ENCODE peak calls at places on chromosomes 6 and 20, in eight cellular contexts. One of them, this sample, is unnamed.

GRCh38 chr6:105794263-105794662 is 291.9 kb upstream of the PRDM1 start:
- DNase-seq in adrenal gland: peak
- DNase-seq in cardiac muscle cell: peak
- DNase-seq in A549: peak
- DNase-seq in MM.1S: no peak
- DNase-seq in AG04450: no peak
- DNase-seq in CD4-positive, alpha-beta T cell: no peak
- DNase-seq in HCT116: no peak
- DNase-seq in this sample: no peak

GRCh38 chr6:100112855-100113508 is 119.0 kb upstream of the MCHR2 start:
- DNase-seq in adrenal gland: no peak
- DNase-seq in cardiac muscle cell: no peak
- DNase-seq in A549: no peak
- DNase-seq in MM.1S: no peak
- DNase-seq in AG04450: no peak
- DNase-seq in CD4-positive, alpha-beta T cell: no peak
- DNase-seq in HCT116: no peak
- DNase-seq in this sample: no peak

GRCh38 chr6:12311106-12311505 is 20.9 kb downstream of the EDN1 start:
- DNase-seq in adrenal gland: no peak
- DNase-seq in cardiac muscle cell: no peak
- DNase-seq in A549: no peak
- DNase-seq in MM.1S: no peak
- DNase-seq in AG04450: no peak
- DNase-seq in CD4-positive, alpha-beta T cell: no peak
- DNase-seq in HCT116: no peak
- DNase-seq in this sample: no peak

GRCh38 chr20:40945754-40946451 is 82.7 kb upstream of the TOP1 start:
- DNase-seq in adrenal gland: peak
- DNase-seq in cardiac muscle cell: peak
- DNase-seq in A549: peak
- DNase-seq in MM.1S: no peak
- DNase-seq in AG04450: no peak
- DNase-seq in CD4-positive, alpha-beta T cell: no peak
- DNase-seq in HCT116: peak
- DNase-seq in this sample: peak

GRCh38 chr6:146876271-146877151 is 277.7 kb downstream of the ADGB start:
- DNase-seq in adrenal gland: peak
- DNase-seq in cardiac muscle cell: no peak
- DNase-seq in A549: no peak
- DNase-seq in MM.1S: no peak
- DNase-seq in AG04450: no peak
- DNase-seq in CD4-positive, alpha-beta T cell: no peak
- DNase-seq in HCT116: no peak
- DNase-seq in this sample: no peak

GRCh38 chr20:13458860-13459451 is 179.8 kb downstream of the TASP1 start:
- DNase-seq in adrenal gland: peak
- DNase-seq in cardiac muscle cell: peak
- DNase-seq in A549: peak
- DNase-seq in MM.1S: peak
- DNase-seq in AG04450: no peak
- DNase-seq in CD4-positive, alpha-beta T cell: no peak
- DNase-seq in HCT116: peak
- DNase-seq in this sample: no peak

GRCh38 chr6:15914553-15914952 is 214.3 kb upstream of the MYLIP start:
- DNase-seq in adrenal gland: no peak
- DNase-seq in cardiac muscle cell: no peak
- DNase-seq in A549: no peak
- DNase-seq in MM.1S: no peak
- DNase-seq in AG04450: no peak
- DNase-seq in CD4-positive, alpha-beta T cell: no peak
- DNase-seq in HCT116: no peak
- DNase-seq in this sample: no peak

GRCh38 chr6:150056916-150057315 is 12.0 kb downstream of the ULBP3 start:
- DNase-seq in adrenal gland: no peak
- DNase-seq in cardiac muscle cell: no peak
- DNase-seq in A549: no peak
- DNase-seq in MM.1S: no peak
- DNase-seq in AG04450: no peak
- DNase-seq in CD4-positive, alpha-beta T cell: no peak
- DNase-seq in HCT116: no peak
- DNase-seq in this sample: no peak

GRCh38 chr6:158666637-158667359 is 16.9 kb downstream of the SYTL3 start:
- DNase-seq in adrenal gland: no peak
- DNase-seq in cardiac muscle cell: no peak
- DNase-seq in A549: no peak
- DNase-seq in MM.1S: no peak
- DNase-seq in AG04450: no peak
- DNase-seq in CD4-positive, alpha-beta T cell: no peak
- DNase-seq in HCT116: no peak
- DNase-seq in this sample: no peak

GRCh38 chr6:100472674-100473073 is 8.0 kb upstream of the SIM1 start:
- DNase-seq in adrenal gland: no peak
- DNase-seq in cardiac muscle cell: no peak
- DNase-seq in A549: no peak
- DNase-seq in MM.1S: peak
- DNase-seq in AG04450: no peak
- DNase-seq in CD4-positive, alpha-beta T cell: no peak
- DNase-seq in HCT116: no peak
- DNase-seq in this sample: no peak

GRCh38 chr6:108771421-108771820 is 76.8 kb upstream of the ARMC2 start:
- DNase-seq in adrenal gland: no peak
- DNase-seq in cardiac muscle cell: no peak
- DNase-seq in A549: no peak
- DNase-seq in MM.1S: no peak
- DNase-seq in AG04450: no peak
- DNase-seq in CD4-positive, alpha-beta T cell: no peak
- DNase-seq in HCT116: no peak
- DNase-seq in this sample: no peak

GRCh38 chr6:43747734-43748133 is 22.3 kb upstream of the VEGFA start:
- DNase-seq in adrenal gland: no peak
- DNase-seq in cardiac muscle cell: no peak
- DNase-seq in A549: no peak
- DNase-seq in MM.1S: no peak
- DNase-seq in AG04450: no peak
- DNase-seq in CD4-positive, alpha-beta T cell: no peak
- DNase-seq in HCT116: no peak
- DNase-seq in this sample: no peak

GRCh38 chr20:13041574-13042457 is 33.0 kb downstream of the SPTLC3 start:
- DNase-seq in adrenal gland: no peak
- DNase-seq in cardiac muscle cell: no peak
- DNase-seq in A549: no peak
- DNase-seq in MM.1S: no peak
- DNase-seq in AG04450: no peak
- DNase-seq in CD4-positive, alpha-beta T cell: no peak
- DNase-seq in HCT116: no peak
- DNase-seq in this sample: no peak

DNA sequence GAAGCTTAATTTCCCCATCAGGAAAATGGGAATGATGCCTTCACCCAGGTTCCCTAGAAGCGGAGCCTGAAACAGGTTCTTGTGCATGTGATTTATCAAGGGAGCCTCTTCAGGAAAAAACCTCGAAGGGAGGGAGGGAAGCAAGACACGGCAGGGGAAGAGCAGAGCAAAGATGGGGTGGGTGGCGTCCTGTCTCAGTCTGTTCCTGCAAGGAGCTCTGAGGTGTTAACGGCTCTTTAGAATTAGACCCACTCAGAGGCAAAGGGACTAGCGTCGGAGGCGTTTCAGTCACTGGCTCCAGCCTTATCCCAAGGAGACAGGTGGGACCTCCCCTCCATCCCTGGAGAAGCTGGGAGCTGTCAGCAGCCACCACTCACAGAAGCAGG is 15.6 kb upstream of the UBE2V1 start:
- DNase-seq in adrenal gland: no peak
- DNase-seq in cardiac muscle cell: no peak
- DNase-seq in A549: no peak
- DNase-seq in MM.1S: no peak
- DNase-seq in AG04450: no peak
- DNase-seq in CD4-positive, alpha-beta T cell: no peak
- DNase-seq in HCT116: no peak
- DNase-seq in this sample: no peak
- H3K27ac ChIP-seq in adrenal gland: no peak
- H3K27ac ChIP-seq in cardiac muscle cell: no peak
- H3K27ac ChIP-seq in A549: no peak
- H3K27ac ChIP-seq in MM.1S: no peak
- H3K27ac ChIP-seq in AG04450: no peak
- H3K27ac ChIP-seq in CD4-positive, alpha-beta T cell: no peak
- H3K27ac ChIP-seq in HCT116: no peak
- H3K27ac ChIP-seq in this sample: no peak

GRCh38 chr6:138248878-138249277 is 30.6 kb upstream of the PBOV1 start:
- DNase-seq in adrenal gland: no peak
- DNase-seq in cardiac muscle cell: no peak
- DNase-seq in A549: no peak
- DNase-seq in MM.1S: no peak
- DNase-seq in AG04450: no peak
- DNase-seq in CD4-positive, alpha-beta T cell: no peak
- DNase-seq in HCT116: no peak
- DNase-seq in this sample: no peak
- H3K27ac ChIP-seq in adrenal gland: no peak
- H3K27ac ChIP-seq in cardiac muscle cell: no peak
- H3K27ac ChIP-seq in A549: no peak
- H3K27ac ChIP-seq in MM.1S: no peak
- H3K27ac ChIP-seq in AG04450: no peak
- H3K27ac ChIP-seq in CD4-positive, alpha-beta T cell: no peak
- H3K27ac ChIP-seq in HCT116: no peak
- H3K27ac ChIP-seq in this sample: no peak

DNA sequence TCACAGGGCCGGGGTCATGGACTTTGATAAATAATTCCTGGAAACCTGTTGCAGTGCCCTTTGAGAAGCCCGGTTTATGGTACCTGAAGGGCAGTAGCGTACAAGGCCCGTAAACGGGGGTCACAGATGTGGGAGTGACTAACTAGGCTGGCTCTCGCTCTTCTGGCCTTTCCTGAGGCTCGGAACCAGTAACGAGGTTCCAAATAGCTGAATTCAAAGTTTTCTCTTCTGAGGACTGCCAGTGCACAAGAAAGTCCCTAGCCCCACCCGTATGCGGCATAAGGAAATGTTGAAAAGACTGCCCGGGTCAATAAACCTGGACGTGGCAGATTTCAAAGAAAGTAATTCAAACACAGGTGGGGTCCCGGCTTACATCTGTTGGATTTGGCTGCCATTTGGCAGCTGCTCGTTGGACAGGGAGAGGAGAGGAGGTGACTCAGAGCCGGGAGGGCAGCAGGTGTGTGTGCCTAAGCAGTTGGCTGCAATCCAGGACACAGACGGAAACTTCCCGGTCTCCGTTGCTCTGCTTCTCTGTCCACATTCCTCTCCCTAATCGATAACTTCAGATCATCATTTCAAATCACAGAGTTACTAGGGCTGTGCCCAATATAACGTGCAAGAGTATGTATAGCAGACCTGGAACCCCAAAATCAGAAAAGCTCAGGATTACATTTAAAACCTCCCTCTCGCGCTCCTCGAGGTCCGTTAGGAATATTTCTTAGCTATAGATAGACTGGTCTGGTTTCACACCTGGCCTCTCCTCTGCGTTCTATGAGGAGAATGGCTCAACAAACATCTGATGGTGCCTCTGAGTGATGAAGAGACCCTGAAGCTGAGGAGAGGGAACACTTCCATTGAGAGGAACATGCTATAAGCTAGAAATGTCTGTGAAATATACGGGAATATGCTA is 804 bp upstream of the GMDS start:
- DNase-seq in adrenal gland: peak
- DNase-seq in cardiac muscle cell: peak
- DNase-seq in A549: peak
- DNase-seq in MM.1S: peak
- DNase-seq in AG04450: peak
- DNase-seq in CD4-positive, alpha-beta T cell: no peak
- DNase-seq in HCT116: peak
- DNase-seq in this sample: no peak
- H3K27ac ChIP-seq in adrenal gland: peak
- H3K27ac ChIP-seq in cardiac muscle cell: no peak
- H3K27ac ChIP-seq in A549: peak
- H3K27ac ChIP-seq in MM.1S: peak
- H3K27ac ChIP-seq in AG04450: peak
- H3K27ac ChIP-seq in CD4-positive, alpha-beta T cell: peak
- H3K27ac ChIP-seq in HCT116: peak
- H3K27ac ChIP-seq in this sample: peak

DNA sequence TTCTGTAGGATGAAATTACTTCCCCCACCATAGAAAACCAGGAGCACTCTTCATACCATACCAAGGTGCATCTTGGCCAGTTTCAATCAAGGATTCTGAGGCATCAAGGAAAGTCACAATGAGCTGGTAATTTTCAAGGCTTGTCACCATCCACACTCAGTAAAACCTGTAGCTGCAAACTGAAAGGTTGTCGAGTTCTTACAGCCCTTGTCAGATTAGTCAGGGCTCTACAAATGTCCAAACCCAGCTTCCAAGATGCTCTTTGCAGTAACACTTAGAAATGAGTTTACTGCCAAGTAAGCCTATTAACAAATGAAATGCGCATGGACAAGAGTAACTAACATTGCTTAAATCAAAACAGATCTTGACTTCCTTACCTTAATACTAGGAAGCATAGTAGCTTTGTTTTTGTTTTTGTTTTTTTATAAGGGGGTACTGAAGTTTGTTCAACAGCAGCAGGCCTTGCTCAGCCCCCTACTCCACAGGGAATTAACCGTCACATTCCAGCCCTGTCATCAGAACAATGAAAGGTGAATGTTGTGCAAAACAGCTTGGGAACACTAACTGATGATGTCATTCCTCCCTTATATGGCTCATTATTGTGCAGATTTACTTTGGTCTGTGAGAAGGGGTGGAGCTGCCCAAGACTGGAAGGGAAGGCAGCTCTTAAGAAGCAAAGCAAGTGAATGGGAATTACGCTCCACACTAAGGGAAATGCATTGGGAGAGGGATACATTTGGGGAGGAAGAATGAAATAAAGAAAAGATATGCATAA is 49.9 kb upstream of the TMEM30A start:
- DNase-seq in adrenal gland: no peak
- DNase-seq in cardiac muscle cell: peak
- DNase-seq in A549: no peak
- DNase-seq in MM.1S: no peak
- DNase-seq in AG04450: peak
- DNase-seq in CD4-positive, alpha-beta T cell: no peak
- DNase-seq in HCT116: no peak
- DNase-seq in this sample: no peak
- H3K27ac ChIP-seq in adrenal gland: no peak
- H3K27ac ChIP-seq in cardiac muscle cell: peak
- H3K27ac ChIP-seq in A549: no peak
- H3K27ac ChIP-seq in MM.1S: no peak
- H3K27ac ChIP-seq in AG04450: no peak
- H3K27ac ChIP-seq in CD4-positive, alpha-beta T cell: no peak
- H3K27ac ChIP-seq in HCT116: no peak
- H3K27ac ChIP-seq in this sample: no peak

GRCh38 chr20:34403908-34404307 is 40.8 kb downstream of the ITCH start:
- DNase-seq in adrenal gland: no peak
- DNase-seq in cardiac muscle cell: no peak
- DNase-seq in A549: no peak
- DNase-seq in MM.1S: peak
- DNase-seq in AG04450: no peak
- DNase-seq in CD4-positive, alpha-beta T cell: no peak
- DNase-seq in HCT116: no peak
- DNase-seq in this sample: no peak
- H3K27ac ChIP-seq in adrenal gland: no peak
- H3K27ac ChIP-seq in cardiac muscle cell: peak
- H3K27ac ChIP-seq in A549: no peak
- H3K27ac ChIP-seq in MM.1S: peak
- H3K27ac ChIP-seq in AG04450: no peak
- H3K27ac ChIP-seq in CD4-positive, alpha-beta T cell: no peak
- H3K27ac ChIP-seq in HCT116: no peak
- H3K27ac ChIP-seq in this sample: no peak

This sample was measured in substantia nigra.